ENCODE peak calls at places on chromosomes 4 and X, in eight cellular contexts. One of them, this sample, is unnamed.

GRCh38 chr4:62051332-62051731 is 851.2 kb downstream of the ADGRL3 start:
- DNase-seq in mammary epithelial cell: no peak
- DNase-seq in HepG2: no peak
- DNase-seq in keratinocyte: no peak
- DNase-seq in H1: no peak
- DNase-seq in K562: no peak
- DNase-seq in hepatocyte: no peak
- DNase-seq in fibroblast of lung: no peak
- DNase-seq in this sample: no peak

GRCh38 chrX:30830544-30830943 is 58.5 kb downstream of the TAB3 start:
- DNase-seq in fibroblast of lung: peak
- DNase-seq in H1: no peak
- DNase-seq in K562: no peak
- DNase-seq in HepG2: no peak
- DNase-seq in hepatocyte: no peak
- DNase-seq in keratinocyte: no peak
- DNase-seq in mammary epithelial cell: no peak
- DNase-seq in this sample: no peak

GRCh38 chrX:65034641-65035450 is 58.6 kb upstream of the ZC4H2 start:
- DNase-seq in keratinocyte: no peak
- DNase-seq in K562: peak
- DNase-seq in hepatocyte: peak
- DNase-seq in HepG2: peak
- DNase-seq in fibroblast of lung: peak
- DNase-seq in mammary epithelial cell: peak
- DNase-seq in H1: peak
- DNase-seq in this sample: peak

GRCh38 chrX:145792281-145792680 is 25.3 kb upstream of the SLITRK2 start:
- DNase-seq in hepatocyte: no peak
- DNase-seq in HepG2: no peak
- DNase-seq in fibroblast of lung: no peak
- DNase-seq in mammary epithelial cell: no peak
- DNase-seq in K562: no peak
- DNase-seq in H1: no peak
- DNase-seq in keratinocyte: no peak
- DNase-seq in this sample: no peak

GRCh38 chr4:184756399-184756798 is 22.5 kb upstream of the CENPU start:
- DNase-seq in hepatocyte: peak
- DNase-seq in fibroblast of lung: peak
- DNase-seq in HepG2: no peak
- DNase-seq in keratinocyte: no peak
- DNase-seq in mammary epithelial cell: peak
- DNase-seq in H1: no peak
- DNase-seq in K562: no peak
- DNase-seq in this sample: no peak

GRCh38 chr4:15848191-15848842 is 70.2 kb downstream of the CD38 start:
- DNase-seq in HepG2: no peak
- DNase-seq in mammary epithelial cell: peak
- DNase-seq in hepatocyte: no peak
- DNase-seq in keratinocyte: no peak
- DNase-seq in H1: no peak
- DNase-seq in K562: peak
- DNase-seq in fibroblast of lung: peak
- DNase-seq in this sample: no peak

GRCh38 chrX:21176927-21177571 is 197.2 kb upstream of the CNKSR2 start:
- DNase-seq in H1: no peak
- DNase-seq in hepatocyte: peak
- DNase-seq in K562: no peak
- DNase-seq in mammary epithelial cell: no peak
- DNase-seq in HepG2: no peak
- DNase-seq in fibroblast of lung: no peak
- DNase-seq in keratinocyte: no peak
- DNase-seq in this sample: no peak

GRCh38 chr4:162061214-162061613 is 102.6 kb downstream of the FSTL5 start:
- DNase-seq in H1: peak
- DNase-seq in mammary epithelial cell: peak
- DNase-seq in hepatocyte: peak
- DNase-seq in K562: no peak
- DNase-seq in keratinocyte: no peak
- DNase-seq in HepG2: no peak
- DNase-seq in fibroblast of lung: peak
- DNase-seq in this sample: peak

GRCh38 chr4:184815046-184815877 is 10.5 kb downstream of the ACSL1 start:
- DNase-seq in H1: no peak
- DNase-seq in keratinocyte: peak
- DNase-seq in fibroblast of lung: peak
- DNase-seq in hepatocyte: peak
- DNase-seq in K562: peak
- DNase-seq in mammary epithelial cell: peak
- DNase-seq in HepG2: peak
- DNase-seq in this sample: peak

GRCh38 chr4:121800961-121801714 is at the start of gene EXOSC9:
- DNase-seq in fibroblast of lung: peak
- DNase-seq in mammary epithelial cell: peak
- DNase-seq in keratinocyte: peak
- DNase-seq in HepG2: peak
- DNase-seq in H1: peak
- DNase-seq in hepatocyte: peak
- DNase-seq in K562: peak
- DNase-seq in this sample: peak

GRCh38 chr4:17165256-17165655 is 266.8 kb upstream of the LDB2 start:
- DNase-seq in HepG2: no peak
- DNase-seq in fibroblast of lung: peak
- DNase-seq in H1: no peak
- DNase-seq in mammary epithelial cell: no peak
- DNase-seq in K562: no peak
- DNase-seq in keratinocyte: no peak
- DNase-seq in hepatocyte: no peak
- DNase-seq in this sample: no peak

GRCh38 chr4:150242820-150243458 is 164.7 kb downstream of the DCLK2 start:
- DNase-seq in keratinocyte: no peak
- DNase-seq in H1: no peak
- DNase-seq in hepatocyte: peak
- DNase-seq in mammary epithelial cell: no peak
- DNase-seq in fibroblast of lung: no peak
- DNase-seq in HepG2: no peak
- DNase-seq in K562: peak
- DNase-seq in this sample: peak

GRCh38 chr4:110639207-110640092 is 16.6 kb upstream of the PITX2 start:
- DNase-seq in fibroblast of lung: no peak
- DNase-seq in K562: no peak
- DNase-seq in H1: no peak
- DNase-seq in mammary epithelial cell: no peak
- DNase-seq in HepG2: no peak
- DNase-seq in keratinocyte: no peak
- DNase-seq in hepatocyte: no peak
- DNase-seq in this sample: peak

GRCh38 chr4:110643096-110643495 is 20.2 kb upstream of the PITX2 start:
- DNase-seq in keratinocyte: no peak
- DNase-seq in fibroblast of lung: no peak
- DNase-seq in hepatocyte: no peak
- DNase-seq in HepG2: no peak
- DNase-seq in mammary epithelial cell: no peak
- DNase-seq in H1: no peak
- DNase-seq in K562: no peak
- DNase-seq in this sample: peak

GRCh38 chr4:110644008-110644407 is 21.1 kb upstream of the PITX2 start:
- DNase-seq in HepG2: peak
- DNase-seq in mammary epithelial cell: no peak
- DNase-seq in keratinocyte: no peak
- DNase-seq in fibroblast of lung: no peak
- DNase-seq in K562: no peak
- DNase-seq in hepatocyte: no peak
- DNase-seq in H1: no peak
- DNase-seq in this sample: no peak

GRCh38 chr4:110640608-110641007 is 17.7 kb upstream of the PITX2 start:
- DNase-seq in HepG2: peak
- DNase-seq in mammary epithelial cell: no peak
- DNase-seq in K562: no peak
- DNase-seq in fibroblast of lung: no peak
- DNase-seq in H1: no peak
- DNase-seq in keratinocyte: no peak
- DNase-seq in hepatocyte: no peak
- DNase-seq in this sample: peak

DNA sequence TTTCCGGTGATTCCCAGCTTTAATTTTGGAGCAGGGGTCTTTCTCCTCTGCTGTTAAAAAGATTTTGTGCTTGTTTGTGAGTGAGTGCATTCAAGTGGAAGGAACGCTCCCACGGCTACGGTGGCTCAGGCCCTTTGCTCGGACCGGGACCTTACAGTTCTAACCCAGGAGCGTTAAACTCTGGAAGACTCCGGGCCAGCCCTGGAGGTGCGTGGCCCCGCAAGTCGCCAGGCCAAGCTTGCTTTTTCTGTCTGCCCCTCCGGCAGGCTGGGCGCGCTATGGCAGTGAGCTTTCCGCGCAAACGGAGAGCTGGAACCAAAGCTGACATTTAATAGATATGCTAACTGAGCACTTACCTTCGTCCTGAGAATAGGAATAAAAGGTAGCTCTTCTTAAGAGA is 18.3 kb upstream of the PITX2 start:
- DNase-seq in mammary epithelial cell: no peak
- DNase-seq in keratinocyte: no peak
- DNase-seq in HepG2: no peak
- DNase-seq in H1: no peak
- DNase-seq in K562: no peak
- DNase-seq in hepatocyte: no peak
- DNase-seq in fibroblast of lung: no peak
- DNase-seq in this sample: peak
- TF ChIP-seq EZH2 in mammary epithelial cell: peak
- TF ChIP-seq EZH2 in keratinocyte: no peak
- TF ChIP-seq EZH2 in HepG2: no peak
- TF ChIP-seq EZH2 in H1: peak
- TF ChIP-seq EZH2 in K562: no peak
- TF ChIP-seq EZH2 in hepatocyte: no peak
- TF ChIP-seq EZH2 in fibroblast of lung: no peak
- TF ChIP-seq EZH2 in this sample: peak

DNA sequence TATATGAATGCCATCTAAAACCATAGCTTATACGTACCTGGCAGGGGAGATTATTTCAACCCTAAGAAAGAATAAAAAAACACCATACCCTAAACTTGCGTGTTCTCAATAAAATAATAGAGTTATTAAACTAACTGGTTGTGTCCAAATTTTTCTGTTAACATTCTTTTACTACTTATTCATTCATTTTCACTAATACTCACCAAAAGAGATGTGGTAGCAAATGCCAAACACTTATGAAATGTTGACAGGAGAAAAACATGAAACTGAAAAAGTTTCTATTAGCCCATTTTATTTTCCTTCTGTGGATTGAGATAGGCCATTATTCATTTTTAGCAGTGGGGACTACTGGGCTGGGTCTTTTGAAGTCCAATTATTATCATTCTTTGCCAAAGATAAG is 102.0 kb downstream of the TSPAN5 start:
- DNase-seq in keratinocyte: no peak
- DNase-seq in mammary epithelial cell: no peak
- DNase-seq in H1: no peak
- DNase-seq in fibroblast of lung: no peak
- DNase-seq in K562: no peak
- DNase-seq in HepG2: no peak
- DNase-seq in hepatocyte: no peak
- DNase-seq in this sample: no peak
- H3K4me2 ChIP-seq in keratinocyte: no peak
- H3K4me2 ChIP-seq in mammary epithelial cell: no peak
- H3K4me2 ChIP-seq in H1: no peak
- H3K4me2 ChIP-seq in fibroblast of lung: no peak
- H3K4me2 ChIP-seq in K562: no peak
- H3K4me2 ChIP-seq in HepG2: no peak
- H3K4me2 ChIP-seq in hepatocyte: no peak
- H3K4me2 ChIP-seq in this sample: no peak

GRCh38 chr4:54657556-54658313 is at the start of gene KIT:
- DNase-seq in K562: peak
- DNase-seq in keratinocyte: no peak
- DNase-seq in hepatocyte: peak
- DNase-seq in H1: peak
- DNase-seq in HepG2: no peak
- DNase-seq in mammary epithelial cell: no peak
- DNase-seq in fibroblast of lung: peak
- DNase-seq in this sample: peak

GRCh38 chr4:54657194-54657555 is 582 bp upstream of the KIT start:
- DNase-seq in fibroblast of lung: no peak
- DNase-seq in HepG2: no peak
- DNase-seq in H1: no peak
- DNase-seq in mammary epithelial cell: no peak
- DNase-seq in K562: no peak
- DNase-seq in keratinocyte: no peak
- DNase-seq in hepatocyte: no peak
- DNase-seq in this sample: peak

GRCh38 chr4:54660145-54660535 is 2.4 kb downstream of the KIT start:
- DNase-seq in H1: no peak
- DNase-seq in mammary epithelial cell: peak
- DNase-seq in fibroblast of lung: no peak
- DNase-seq in keratinocyte: no peak
- DNase-seq in K562: no peak
- DNase-seq in hepatocyte: no peak
- DNase-seq in HepG2: no peak
- DNase-seq in this sample: no peak

GRCh38 chr4:54659213-54660144 is 1.7 kb downstream of the KIT start:
- DNase-seq in H1: no peak
- DNase-seq in mammary epithelial cell: no peak
- DNase-seq in keratinocyte: no peak
- DNase-seq in hepatocyte: peak
- DNase-seq in fibroblast of lung: peak
- DNase-seq in HepG2: no peak
- DNase-seq in K562: peak
- DNase-seq in this sample: peak

DNA sequence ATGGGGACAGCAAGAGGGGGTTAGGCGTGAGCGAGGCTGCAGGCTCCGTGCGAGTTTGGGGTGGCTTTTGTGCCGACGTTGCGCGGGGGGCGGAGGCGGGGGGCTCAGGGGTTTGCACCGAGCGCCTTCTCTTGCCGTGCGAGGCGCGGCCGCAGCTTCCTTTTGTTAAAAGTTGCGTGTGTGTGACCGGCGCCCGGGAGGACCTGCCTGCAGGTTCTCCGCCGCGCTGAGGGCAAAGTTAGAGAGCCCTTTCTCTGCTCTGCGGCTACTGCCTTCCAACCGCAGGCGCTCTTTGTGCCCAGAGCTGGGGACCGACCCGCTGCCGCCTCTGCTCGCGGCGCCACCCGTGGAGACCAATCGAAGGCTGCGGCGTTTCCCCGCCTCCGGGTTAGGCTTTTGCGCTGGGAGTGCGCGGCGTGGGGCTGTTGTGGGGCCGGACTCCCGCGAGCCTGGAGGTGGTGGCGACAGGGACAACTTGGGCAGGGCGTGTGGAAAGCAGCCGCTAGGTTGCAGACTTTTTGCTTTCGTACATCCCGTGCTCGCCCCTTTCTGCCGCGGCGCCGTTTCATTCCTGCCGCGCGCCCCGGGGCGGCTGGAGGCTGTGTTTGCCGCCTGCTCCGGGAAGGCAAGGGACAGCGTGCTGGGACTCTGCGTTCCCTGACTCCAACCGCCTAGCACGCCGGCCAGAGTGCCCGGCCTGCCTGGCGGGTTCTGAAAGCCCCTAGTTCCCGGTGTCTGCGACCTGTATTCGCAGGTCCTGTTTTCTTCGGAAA is 750 bp downstream of the KIT start:
- DNase-seq in K562: peak
- DNase-seq in mammary epithelial cell: peak
- DNase-seq in hepatocyte: peak
- DNase-seq in H1: no peak
- DNase-seq in HepG2: peak
- DNase-seq in keratinocyte: no peak
- DNase-seq in fibroblast of lung: peak
- DNase-seq in this sample: peak
- TF ChIP-seq EZH2 in K562: no peak
- TF ChIP-seq EZH2 in mammary epithelial cell: no peak
- TF ChIP-seq EZH2 in hepatocyte: no peak
- TF ChIP-seq EZH2 in H1: peak
- TF ChIP-seq EZH2 in HepG2: no peak
- TF ChIP-seq EZH2 in keratinocyte: peak
- TF ChIP-seq EZH2 in fibroblast of lung: no peak
- TF ChIP-seq EZH2 in this sample: peak

GRCh38 chr4:10684631-10685030 is at the start of gene CLNK:
- DNase-seq in H1: no peak
- DNase-seq in keratinocyte: no peak
- DNase-seq in K562: no peak
- DNase-seq in mammary epithelial cell: no peak
- DNase-seq in hepatocyte: no peak
- DNase-seq in HepG2: no peak
- DNase-seq in fibroblast of lung: no peak
- DNase-seq in this sample: no peak
- H3K4me2 ChIP-seq in H1: no peak
- H3K4me2 ChIP-seq in keratinocyte: no peak
- H3K4me2 ChIP-seq in K562: no peak
- H3K4me2 ChIP-seq in mammary epithelial cell: no peak
- H3K4me2 ChIP-seq in hepatocyte: no peak
- H3K4me2 ChIP-seq in HepG2: no peak
- H3K4me2 ChIP-seq in fibroblast of lung: no peak
- H3K4me2 ChIP-seq in this sample: no peak

This sample was measured in neural progenitor cell.